ENCODE peak calls at places on chromosomes 13 and 19, in ten cellular contexts. N is cardiac muscle cell, M is psoas muscle, W is iris pigment epithelial cell, F is NCI-H1417, I is AG04450, E is HT1080, C is Kasumi-1, L is anterior cingulate cortex, G is adrenal gland. K is an unnamed sample.

GRCh38 chr19:1847684-1848398 is 442 bp downstream of the REXO1 start:
- DNase-seq in N (peak; percentile 73), M (no peak), W (peak; percentile 82), F (no peak), I (no peak), E (peak; percentile 47), C (no peak), L (no peak), G (peak; percentile 74), K (peak; percentile 19)

GRCh38 chr13:111882351-111882750 is 184.6 kb upstream of the SOX1 start:
- DNase-seq in N (no peak), M (no peak), W (no peak), F (no peak), I (no peak), E (no peak), C (no peak), L (no peak), G (no peak), K (no peak)

GRCh38 chr13:44627441-44627840 is 51.3 kb upstream of the TSC22D1 start:
- DNase-seq in N (no peak), M (no peak), W (no peak), F (no peak), I (no peak), E (no peak), C (no peak), L (no peak), G (no peak), K (no peak)

GRCh38 chr13:29733069-29733700 is 117.2 kb downstream of the UBL3 start:
- DNase-seq in N (no peak), M (no peak), W (no peak), F (no peak), I (no peak), E (no peak), C (peak; percentile 69), L (no peak), G (no peak), K (no peak)

GRCh38 chr19:8811315-8812172 is 20.6 kb downstream of the ZNF558 start:
- DNase-seq in N (no peak), M (no peak), W (peak; percentile 14), F (no peak), I (no peak), E (no peak), C (no peak), L (no peak), G (no peak), K (no peak)

GRCh38 chr19:18208098-18208951 is 4.5 kb upstream of the RAB3A start:
- DNase-seq in N (no peak), M (peak; percentile 71), W (peak; percentile 70), F (no peak), I (peak; percentile 65), E (no peak), C (peak; percentile 37), L (no peak), G (peak; percentile 43), K (no peak)

GRCh38 chr13:37753776-37754175 is 115.8 kb downstream of the TRPC4 start:
- DNase-seq in N (no peak), M (no peak), W (no peak), F (no peak), I (no peak), E (no peak), C (no peak), L (no peak), G (no peak), K (no peak)

GRCh38 chr19:6842871-6843607 is 44.3 kb upstream of the ADGRE1 start:
- DNase-seq in N (no peak), M (no peak), W (no peak), F (no peak), I (no peak), E (no peak), C (no peak), L (no peak), G (no peak), K (no peak)

GRCh38 chr13:67877031-67877430 is 646.9 kb upstream of the PCDH9 start:
- DNase-seq in N (no peak), M (no peak), W (no peak), F (no peak), I (no peak), E (no peak), C (no peak), L (no peak), G (no peak), K (no peak)

GRCh38 chr13:39374741-39375189 is 228.2 kb downstream of the LHFPL6 start:
- DNase-seq in N (no peak), M (no peak), W (no peak), F (no peak), I (no peak), E (no peak), C (no peak), L (no peak), G (no peak), K (no peak)

GRCh38 chr13:111604087-111604486 is 283.6 kb downstream of the TEX29 start:
- DNase-seq in N (no peak), M (no peak), W (no peak), F (no peak), I (no peak), E (no peak), C (no peak), L (no peak), G (no peak), K (no peak)

GRCh38 chr19:19064811-19065745 is 1.3 kb downstream of the SLC25A42 start:
- DNase-seq in N (peak; percentile 28), M (no peak), W (peak; percentile 10), F (no peak), I (no peak), E (no peak), C (peak; percentile 49), L (no peak), G (no peak), K (peak; percentile 50)

GRCh38 chr19:23971598-23971997 is 56.9 kb downstream of the ZNF726 start:
- DNase-seq in N (no peak), M (no peak), W (no peak), F (no peak), I (no peak), E (no peak), C (no peak), L (no peak), G (no peak), K (peak; percentile 34)

GRCh38 chr19:7488736-7489353 is at the start of gene PEX11G:
- DNase-seq in N (peak; percentile 93), M (peak; percentile 95), W (peak; percentile 80), F (peak; percentile 80), I (peak; percentile 38), E (peak; percentile 64), C (peak; percentile 71), L (peak; percentile 63), G (peak; percentile 89), K (peak; percentile 96)

K was measured in retina.